ENCODE peak calls at places on chromosomes 3 and 15, in five cellular contexts. P, Z, K, B and O are unnamed samples.

GRCh38 chr3:147412917-147413711 is 3.9 kb downstream of the ZIC1 start:
- DNase-seq in P (no peak), Z (no peak), K (no peak), B (no peak), O (no peak)

GRCh38 chr3:52030725-52031330 is 25.5 kb downstream of the DUSP7 start:
- DNase-seq in P (no peak), Z (no peak), K (no peak), B (no peak), O (no peak)

GRCh38 chr3:43073116-43073835 is 32.6 kb downstream of the POMGNT2 start:
- DNase-seq in P (no peak), Z (no peak), K (no peak), B (no peak), O (no peak)

GRCh38 chr3:38646062-38646461 is 3.4 kb downstream of the SCN5A start:
- DNase-seq in P (no peak), Z (no peak), K (no peak), B (peak; percentile 25), O (peak; percentile 10)

GRCh38 chr15:66701422-66702034 is 508 bp upstream of the SMAD6 start:
- DNase-seq in P (peak; percentile 54), Z (no peak), K (peak; percentile 30), B (peak; percentile 73), O (peak; percentile 52)

GRCh38 chr3:127658234-127658633 is 14.5 kb upstream of the ABTB1 start:
- DNase-seq in P (no peak), Z (no peak), K (no peak), B (no peak), O (no peak)

GRCh38 chr3:161035711-161036110 is 69.4 kb downstream of the B3GALNT1 start:
- DNase-seq in P (no peak), Z (no peak), K (no peak), B (no peak), O (no peak)

GRCh38 chr3:84141571-84141970 is 817.2 kb upstream of the CADM2 start:
- DNase-seq in P (no peak), Z (no peak), K (no peak), B (no peak), O (no peak)

GRCh38 chr3:37096292-37096691 is 78.1 kb downstream of the LRRFIP2 start:
- DNase-seq in P (no peak), Z (no peak), K (no peak), B (no peak), O (no peak)

DNA sequence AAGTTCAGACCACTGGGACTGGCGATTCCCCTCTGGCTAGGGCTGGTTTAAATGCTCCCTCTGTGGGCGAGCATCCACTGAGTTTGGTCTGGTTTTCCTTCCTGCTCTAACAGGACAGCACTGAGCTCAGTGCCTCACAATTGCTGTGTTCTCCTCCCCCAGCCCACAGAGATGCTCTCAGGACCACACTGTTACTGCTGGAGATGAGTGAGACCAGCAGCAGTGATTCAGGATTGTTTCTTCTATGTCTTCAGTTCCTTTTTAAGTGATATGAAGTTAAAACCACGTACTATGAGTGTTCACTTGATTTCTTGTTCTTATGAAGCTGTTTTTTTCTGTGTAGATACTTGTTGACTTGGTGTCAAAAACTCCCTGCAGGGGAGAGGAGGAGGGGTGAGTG is 180.4 kb upstream of the COL8A1 start:
- DNase-seq in P (no peak), Z (no peak), K (no peak), B (no peak), O (no peak)
- H3K4me1 ChIP-seq in P (no peaks in the 10 kb centered on the region), Z (no peaks in the 10 kb centered on the region), K (no peaks in the 10 kb centered on the region), B (no peaks in the 10 kb centered on the region), O (no peaks in the 10 kb centered on the region)

GRCh38 chr15:72242775-72243370 is 11.9 kb upstream of the PKM start:
- DNase-seq in P (no peak), Z (no peak), K (no peak), B (no peak), O (no peak)
- H3K36me3 ChIP-seq in P (no peaks in the 10 kb centered on the region), Z (no peaks in the 10 kb centered on the region), K (peaks cover 10% of the 10 kb centered on the region), B (peaks cover 9% of the 10 kb centered on the region), O (peaks cover 92% of the 10 kb centered on the region)

GRCh38 chr3:64011685-64012084 is 11.6 kb downstream of the PSMD6 start:
- DNase-seq in P (no peak), Z (no peak), K (no peak), B (no peak), O (no peak)
- TF ChIP-seq POLR2A in P (no peak), Z (no peak), K (no peak), B (no peak), O (no peak)

DNA sequence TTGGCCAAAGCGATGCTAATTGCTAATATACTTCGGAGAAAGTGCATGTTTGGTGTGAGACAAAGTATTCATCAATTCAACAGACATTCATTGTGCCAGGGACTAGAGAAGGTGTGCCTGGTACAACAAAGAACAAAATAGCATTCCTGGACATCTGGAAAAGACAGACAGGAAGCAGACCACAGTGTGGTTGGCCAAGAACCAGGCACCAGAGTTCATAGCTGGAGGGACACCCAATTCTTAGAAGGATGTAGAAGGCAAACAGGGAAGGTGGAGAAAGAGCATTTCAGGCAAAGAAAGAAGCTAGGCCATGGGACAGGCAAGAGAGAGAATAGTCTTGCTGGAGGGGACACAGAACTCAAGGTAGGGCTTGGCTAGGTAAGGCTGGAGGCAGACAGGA is 105.8 kb upstream of the ETV5 start:
- DNase-seq in P (no peak), Z (no peak), K (no peak), B (no peak), O (no peak)
- H3K4me1 ChIP-seq in P (peaks cover 17% of the 10 kb centered on the region), Z (no peaks in the 10 kb centered on the region), K (no peaks in the 10 kb centered on the region), B (peaks cover 28% of the 10 kb centered on the region), O (peaks cover 21% of the 10 kb centered on the region)

GRCh38 chr15:75606026-75606425 is 19.5 kb downstream of the SNUPN start:
- DNase-seq in P (no peak), Z (no peak), K (no peak), B (no peak), O (no peak)

GRCh38 chr15:75606711-75607684 is 18.5 kb downstream of the SNUPN start:
- DNase-seq in P (no peak), Z (no peak), K (no peak), B (no peak), O (no peak)
- H3K36me3 ChIP-seq in P (no peaks in the 10 kb centered on the region), Z (no peaks in the 10 kb centered on the region), K (peaks cover 19% of the 10 kb centered on the region), B (peaks cover 13% of the 10 kb centered on the region), O (peaks cover 95% of the 10 kb centered on the region)

GRCh38 chr15:52528465-52529288 is at the start of gene MYO5A:
- DNase-seq in P (peak; percentile 66), Z (peak; percentile 65), K (peak; percentile 63), B (peak; percentile 84), O (peak; percentile 87)
- TF ChIP-seq POLR2A in P (peak; percentile 57), Z (peak; percentile 41), K (peak; percentile 44), B (no peak), O (no peak)